ENCODE peak calls at places on chromosomes 16 and 17, in four cellular contexts. One of them, this sample, is unnamed. For H3K9me3 and H3K4me1, the result is how much of the 10 kb centered on the place peaks cover.

GRCh38 chr17:75573540-75573957 is 14.1 kb upstream of the MYO15B start:
- DNase-seq in CD8-positive, alpha-beta memory T cell: no peak
- DNase-seq in lung: no peak
- DNase-seq in heart left ventricle: no peak
- DNase-seq in this sample: peak

GRCh38 chr17:66459811-66460270 is 157.4 kb downstream of the PRKCA start:
- DNase-seq in CD8-positive, alpha-beta memory T cell: no peak
- DNase-seq in lung: peak
- DNase-seq in heart left ventricle: no peak
- DNase-seq in this sample: no peak

GRCh38 chr16:72934661-72935403 is 113.1 kb downstream of the ZFHX3 start:
- DNase-seq in CD8-positive, alpha-beta memory T cell: no peak
- DNase-seq in lung: no peak
- DNase-seq in heart left ventricle: no peak
- DNase-seq in this sample: no peak

GRCh38 chr17:57588086-57588485 is 157.0 kb downstream of the CCDC182 start:
- DNase-seq in CD8-positive, alpha-beta memory T cell: no peak
- DNase-seq in lung: no peak
- DNase-seq in heart left ventricle: no peak
- DNase-seq in this sample: no peak

GRCh38 chr16:12507366-12507765 is 296.3 kb downstream of the CPPED1 start:
- DNase-seq in CD8-positive, alpha-beta memory T cell: no peak
- DNase-seq in lung: no peak
- DNase-seq in heart left ventricle: no peak
- DNase-seq in this sample: no peak

GRCh38 chr16:4926928-4927327 is 10.0 kb downstream of the PPL start:
- DNase-seq in CD8-positive, alpha-beta memory T cell: no peak
- DNase-seq in lung: no peak
- DNase-seq in heart left ventricle: no peak
- DNase-seq in this sample: no peak

GRCh38 chr17:78865682-78866390 is 25.2 kb upstream of the USP36 start:
- DNase-seq in CD8-positive, alpha-beta memory T cell: peak
- DNase-seq in lung: peak
- DNase-seq in heart left ventricle: peak
- DNase-seq in this sample: peak

GRCh38 chr17:21510686-21511367 is 134.7 kb downstream of the KCNJ12 start:
- DNase-seq in CD8-positive, alpha-beta memory T cell: no peak
- DNase-seq in lung: no peak
- DNase-seq in heart left ventricle: no peak
- DNase-seq in this sample: no peak

GRCh38 chr16:73031155-73031866 is 16.6 kb downstream of the ZFHX3 start:
- DNase-seq in CD8-positive, alpha-beta memory T cell: no peak
- DNase-seq in lung: no peak
- DNase-seq in heart left ventricle: no peak
- DNase-seq in this sample: no peak

GRCh38 chr17:38509772-38510423 is 81.6 kb downstream of the ARHGAP23 start:
- DNase-seq in CD8-positive, alpha-beta memory T cell: no peak
- DNase-seq in lung: no peak
- DNase-seq in heart left ventricle: peak
- DNase-seq in this sample: peak

GRCh38 chr16:67459066-67459857 is 21.7 kb downstream of the ATP6V0D1 start:
- DNase-seq in CD8-positive, alpha-beta memory T cell: no peak
- DNase-seq in lung: peak
- DNase-seq in heart left ventricle: no peak
- DNase-seq in this sample: peak

DNA sequence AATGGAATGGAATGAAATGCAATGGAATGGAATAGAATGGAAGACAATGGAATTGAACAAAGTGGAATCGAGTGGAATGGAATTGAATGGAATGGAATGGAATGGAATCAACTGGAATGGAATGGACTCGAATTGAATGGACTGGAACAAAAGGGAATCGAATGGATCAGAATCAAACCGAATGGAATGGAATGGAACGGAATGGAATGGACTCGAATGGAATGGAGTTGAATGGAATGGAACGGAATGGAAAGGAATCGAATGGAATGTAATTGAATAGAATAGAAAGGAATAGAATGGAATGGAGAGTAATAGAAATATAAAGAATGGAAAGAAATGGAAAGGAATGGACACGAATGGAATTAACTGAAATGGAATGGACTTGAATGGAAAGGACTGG is 475.2 kb upstream of the WSB1 start:
- DNase-seq in CD8-positive, alpha-beta memory T cell: no peak
- DNase-seq in lung: no peak
- DNase-seq in heart left ventricle: no peak
- DNase-seq in this sample: no peak
- H3K9me3 ChIP-seq in CD8-positive, alpha-beta memory T cell: under half
- H3K9me3 ChIP-seq in lung: under half
- H3K9me3 ChIP-seq in heart left ventricle: half or more
- H3K9me3 ChIP-seq in this sample: under half

GRCh38 chr17:54899201-54899600 is 1.5 kb upstream of the TOM1L1 start:
- DNase-seq in CD8-positive, alpha-beta memory T cell: no peak
- DNase-seq in lung: no peak
- DNase-seq in heart left ventricle: no peak
- DNase-seq in this sample: no peak

GRCh38 chr17:54902017-54902416 is 1.4 kb downstream of the TOM1L1 start:
- DNase-seq in CD8-positive, alpha-beta memory T cell: no peak
- DNase-seq in lung: no peak
- DNase-seq in heart left ventricle: no peak
- DNase-seq in this sample: no peak

GRCh38 chr17:54899721-54900456 is 763 bp upstream of the TOM1L1 start:
- DNase-seq in CD8-positive, alpha-beta memory T cell: no peak
- DNase-seq in lung: no peak
- DNase-seq in heart left ventricle: no peak
- DNase-seq in this sample: no peak

GRCh38 chr17:54901230-54901847 is 687 bp downstream of the TOM1L1 start:
- DNase-seq in CD8-positive, alpha-beta memory T cell: no peak
- DNase-seq in lung: peak
- DNase-seq in heart left ventricle: no peak
- DNase-seq in this sample: no peak

GRCh38 chr17:54900457-54901229 is at the start of gene TOM1L1:
- DNase-seq in CD8-positive, alpha-beta memory T cell: no peak
- DNase-seq in lung: peak
- DNase-seq in heart left ventricle: peak
- DNase-seq in this sample: peak
- H3K4me3 ChIP-seq in CD8-positive, alpha-beta memory T cell: no peak
- H3K4me3 ChIP-seq in lung: peak
- H3K4me3 ChIP-seq in heart left ventricle: peak
- H3K4me3 ChIP-seq in this sample: peak

GRCh38 chr17:50691550-50692447 is 15.9 kb downstream of the ANKRD40 start:
- DNase-seq in CD8-positive, alpha-beta memory T cell: no peak
- DNase-seq in lung: peak
- DNase-seq in heart left ventricle: no peak
- DNase-seq in this sample: no peak

GRCh38 chr17:50690887-50691549 is 16.7 kb downstream of the ANKRD40 start:
- DNase-seq in CD8-positive, alpha-beta memory T cell: no peak
- DNase-seq in lung: no peak
- DNase-seq in heart left ventricle: no peak
- DNase-seq in this sample: no peak

GRCh38 chr17:50688168-50688719 is 19.5 kb downstream of the ANKRD40 start:
- DNase-seq in CD8-positive, alpha-beta memory T cell: no peak
- DNase-seq in lung: no peak
- DNase-seq in heart left ventricle: no peak
- DNase-seq in this sample: no peak

GRCh38 chr17:50689251-50689650 is 18.5 kb downstream of the ANKRD40 start:
- DNase-seq in CD8-positive, alpha-beta memory T cell: no peak
- DNase-seq in lung: no peak
- DNase-seq in heart left ventricle: no peak
- DNase-seq in this sample: no peak

DNA sequence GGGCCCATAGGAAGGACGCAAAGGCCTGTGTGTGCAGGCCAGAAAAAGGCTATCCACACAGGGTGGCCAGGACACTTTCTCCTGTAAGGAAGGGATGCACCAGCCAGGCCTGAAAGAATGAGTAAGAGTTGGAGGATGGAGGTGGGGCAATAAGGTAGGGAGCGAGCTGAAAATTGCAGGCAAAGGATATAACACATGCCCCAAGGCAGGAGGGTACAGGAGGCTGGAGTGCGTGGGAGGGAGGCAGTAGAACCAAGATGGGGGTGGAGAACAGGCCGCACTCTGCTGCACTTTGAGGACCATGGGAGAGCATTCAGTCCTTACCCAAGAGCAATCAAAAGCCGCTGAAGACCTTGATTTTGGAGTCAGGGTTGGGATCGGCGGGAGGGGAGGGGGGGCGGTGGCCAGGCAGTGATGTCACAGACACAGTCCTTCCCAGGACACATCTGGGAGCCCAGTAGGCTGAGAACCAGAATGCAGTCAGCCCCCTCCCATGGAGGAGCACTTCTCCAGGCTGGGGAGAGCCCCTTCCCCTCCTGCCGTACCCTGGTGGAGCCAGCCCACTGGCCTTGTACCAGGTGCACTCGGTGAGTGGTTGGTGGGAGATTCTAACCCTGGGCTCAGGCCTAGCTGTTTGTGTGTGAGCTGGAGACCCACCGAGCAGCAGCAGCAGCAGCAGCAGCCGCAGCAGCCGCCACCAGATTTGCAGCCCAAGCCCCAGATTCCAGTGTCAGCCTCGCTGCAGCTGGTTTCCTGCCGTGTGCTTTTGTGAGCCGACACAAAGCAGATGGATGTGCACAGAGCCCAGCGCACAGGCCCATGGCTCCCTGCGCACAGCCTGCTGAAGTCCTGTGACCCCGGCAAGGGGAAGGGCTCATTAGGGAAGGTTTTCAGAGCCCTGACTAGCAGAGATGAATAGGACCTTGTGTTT is 17.5 kb downstream of the ANKRD40 start:
- DNase-seq in CD8-positive, alpha-beta memory T cell: no peak
- DNase-seq in lung: no peak
- DNase-seq in heart left ventricle: no peak
- DNase-seq in this sample: no peak
- H3K4me1 ChIP-seq in CD8-positive, alpha-beta memory T cell: under half
- H3K4me1 ChIP-seq in lung: under half
- H3K4me1 ChIP-seq in heart left ventricle: under half
- H3K4me1 ChIP-seq in this sample: under half

DNA sequence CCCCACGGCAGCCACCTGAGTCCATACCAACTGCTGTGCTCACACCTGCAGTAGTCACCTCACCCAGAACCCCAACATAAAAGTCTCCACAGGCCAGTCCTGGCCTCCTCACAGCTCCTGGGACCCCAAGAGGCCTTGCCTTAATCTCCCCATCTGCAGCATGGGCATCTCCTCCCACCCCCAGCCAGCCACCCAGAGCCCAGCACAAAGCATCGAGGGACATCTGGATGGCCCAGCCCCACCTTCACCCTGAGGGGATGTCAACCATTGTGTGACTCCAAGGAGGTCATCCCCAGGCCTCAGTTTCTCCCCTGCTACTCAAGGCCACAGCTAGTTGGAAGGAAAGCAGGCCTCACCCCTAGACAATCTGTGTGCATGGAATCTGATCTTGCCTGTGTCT is 1775.3 kb downstream of the TP53TG3F start:
- DNase-seq in CD8-positive, alpha-beta memory T cell: no peak
- DNase-seq in lung: no peak
- DNase-seq in heart left ventricle: no peak
- DNase-seq in this sample: no peak
- H3K9me3 ChIP-seq in CD8-positive, alpha-beta memory T cell: under half
- H3K9me3 ChIP-seq in lung: under half
- H3K9me3 ChIP-seq in heart left ventricle: under half
- H3K9me3 ChIP-seq in this sample: under half